ENCODE peak calls at places on chromosomes 2 and 18, in seven cellular contexts. One of them, this sample, is unnamed.

GRCh38 chr2:197383825-197384224 is 51.0 kb downstream of the SF3B1 start:
- DNase-seq in body of pancreas: no peak
- DNase-seq in pancreas: no peak
- DNase-seq in effector memory CD4-positive, alpha-beta T cell: no peak
- DNase-seq in thoracic aorta: no peak
- DNase-seq in cardiac muscle cell: no peak
- DNase-seq in heart right ventricle: no peak
- DNase-seq in this sample: no peak

GRCh38 chr18:13379930-13380665 is 161.5 kb downstream of the LDLRAD4 start:
- DNase-seq in body of pancreas: no peak
- DNase-seq in pancreas: no peak
- DNase-seq in effector memory CD4-positive, alpha-beta T cell: no peak
- DNase-seq in thoracic aorta: no peak
- DNase-seq in cardiac muscle cell: no peak
- DNase-seq in heart right ventricle: no peak
- DNase-seq in this sample: no peak

GRCh38 chr18:70598406-70598805 is 309.6 kb downstream of the SOCS6 start:
- DNase-seq in body of pancreas: no peak
- DNase-seq in pancreas: no peak
- DNase-seq in effector memory CD4-positive, alpha-beta T cell: no peak
- DNase-seq in thoracic aorta: no peak
- DNase-seq in cardiac muscle cell: no peak
- DNase-seq in heart right ventricle: no peak
- DNase-seq in this sample: no peak

GRCh38 chr2:9752441-9753275 is 90.6 kb upstream of the TAF1B start:
- DNase-seq in body of pancreas: no peak
- DNase-seq in pancreas: no peak
- DNase-seq in effector memory CD4-positive, alpha-beta T cell: peak; percentile 80
- DNase-seq in thoracic aorta: peak; percentile 31
- DNase-seq in cardiac muscle cell: peak; percentile 33
- DNase-seq in heart right ventricle: no peak
- DNase-seq in this sample: peak; percentile 85

GRCh38 chr2:216850665-216851327 is 9.1 kb downstream of the TNP1 start:
- DNase-seq in body of pancreas: no peak
- DNase-seq in pancreas: no peak
- DNase-seq in effector memory CD4-positive, alpha-beta T cell: no peak
- DNase-seq in thoracic aorta: no peak
- DNase-seq in cardiac muscle cell: no peak
- DNase-seq in heart right ventricle: no peak
- DNase-seq in this sample: no peak

GRCh38 chr2:241811952-241812729 is 3.1 kb downstream of the NEU4 start:
- DNase-seq in body of pancreas: no peak
- DNase-seq in pancreas: no peak
- DNase-seq in effector memory CD4-positive, alpha-beta T cell: no peak
- DNase-seq in thoracic aorta: no peak
- DNase-seq in cardiac muscle cell: no peak
- DNase-seq in heart right ventricle: no peak
- DNase-seq in this sample: no peak

GRCh38 chr2:15747172-15747550 is 155.5 kb downstream of the DDX1 start:
- DNase-seq in body of pancreas: no peak
- DNase-seq in pancreas: no peak
- DNase-seq in effector memory CD4-positive, alpha-beta T cell: no peak
- DNase-seq in thoracic aorta: no peak
- DNase-seq in cardiac muscle cell: no peak
- DNase-seq in heart right ventricle: no peak
- DNase-seq in this sample: no peak

GRCh38 chr2:120330946-120331822 is 14.8 kb upstream of the INHBB start:
- DNase-seq in body of pancreas: no peak
- DNase-seq in pancreas: no peak
- DNase-seq in effector memory CD4-positive, alpha-beta T cell: no peak
- DNase-seq in thoracic aorta: no peak
- DNase-seq in cardiac muscle cell: no peak
- DNase-seq in heart right ventricle: no peak
- DNase-seq in this sample: no peak

GRCh38 chr2:212364586-212364985 is 174.0 kb downstream of the ERBB4 start:
- DNase-seq in body of pancreas: no peak
- DNase-seq in pancreas: no peak
- DNase-seq in effector memory CD4-positive, alpha-beta T cell: no peak
- DNase-seq in thoracic aorta: no peak
- DNase-seq in cardiac muscle cell: peak; percentile 3
- DNase-seq in heart right ventricle: no peak
- DNase-seq in this sample: no peak

GRCh38 chr2:153870308-153870707 is 1.4 kb upstream of the GALNT13 start:
- DNase-seq in body of pancreas: no peak
- DNase-seq in pancreas: no peak
- DNase-seq in effector memory CD4-positive, alpha-beta T cell: no peak
- DNase-seq in thoracic aorta: no peak
- DNase-seq in cardiac muscle cell: no peak
- DNase-seq in heart right ventricle: no peak
- DNase-seq in this sample: no peak

GRCh38 chr2:113060396-113060795 is 1.4 kb downstream of the IL36RN start:
- DNase-seq in body of pancreas: no peak
- DNase-seq in pancreas: no peak
- DNase-seq in effector memory CD4-positive, alpha-beta T cell: no peak
- DNase-seq in thoracic aorta: no peak
- DNase-seq in cardiac muscle cell: peak; percentile 17
- DNase-seq in heart right ventricle: no peak
- DNase-seq in this sample: no peak

GRCh38 chr2:233443511-233444183 is 89.4 kb downstream of the DGKD start:
- DNase-seq in body of pancreas: peak; percentile 88
- DNase-seq in pancreas: peak; percentile 63
- DNase-seq in effector memory CD4-positive, alpha-beta T cell: peak; percentile 59
- DNase-seq in thoracic aorta: peak; percentile 33
- DNase-seq in cardiac muscle cell: peak; percentile 88
- DNase-seq in heart right ventricle: peak; percentile 84
- DNase-seq in this sample: peak; percentile 89

GRCh38 chr18:61847164-61847791 is 45.5 kb downstream of the RNF152 start:
- DNase-seq in body of pancreas: no peak
- DNase-seq in pancreas: no peak
- DNase-seq in effector memory CD4-positive, alpha-beta T cell: no peak
- DNase-seq in thoracic aorta: no peak
- DNase-seq in cardiac muscle cell: no peak
- DNase-seq in heart right ventricle: no peak
- DNase-seq in this sample: no peak

GRCh38 chr18:10475633-10476388 is 21.4 kb downstream of the APCDD1 start:
- DNase-seq in body of pancreas: no peak
- DNase-seq in pancreas: no peak
- DNase-seq in effector memory CD4-positive, alpha-beta T cell: no peak
- DNase-seq in thoracic aorta: no peak
- DNase-seq in cardiac muscle cell: no peak
- DNase-seq in heart right ventricle: no peak
- DNase-seq in this sample: no peak

GRCh38 chr18:79508565-79509535 is 113.1 kb downstream of the NFATC1 start:
- DNase-seq in body of pancreas: peak; percentile 10
- DNase-seq in pancreas: no peak
- DNase-seq in effector memory CD4-positive, alpha-beta T cell: no peak
- DNase-seq in thoracic aorta: no peak
- DNase-seq in cardiac muscle cell: no peak
- DNase-seq in heart right ventricle: no peak
- DNase-seq in this sample: no peak

GRCh38 chr2:43097650-43098049 is 128.8 kb downstream of the ZFP36L2 start:
- DNase-seq in body of pancreas: no peak
- DNase-seq in pancreas: no peak
- DNase-seq in effector memory CD4-positive, alpha-beta T cell: no peak
- DNase-seq in thoracic aorta: no peak
- DNase-seq in cardiac muscle cell: no peak
- DNase-seq in heart right ventricle: no peak
- DNase-seq in this sample: no peak

GRCh38 chr2:6773694-6774044 is 92.0 kb downstream of the CMPK2 start:
- DNase-seq in body of pancreas: no peak
- DNase-seq in pancreas: no peak
- DNase-seq in effector memory CD4-positive, alpha-beta T cell: no peak
- DNase-seq in thoracic aorta: no peak
- DNase-seq in cardiac muscle cell: no peak
- DNase-seq in heart right ventricle: no peak
- DNase-seq in this sample: no peak

GRCh38 chr2:6776125-6776524 is 89.6 kb downstream of the CMPK2 start:
- DNase-seq in body of pancreas: no peak
- DNase-seq in pancreas: no peak
- DNase-seq in effector memory CD4-positive, alpha-beta T cell: no peak
- DNase-seq in thoracic aorta: no peak
- DNase-seq in cardiac muscle cell: no peak
- DNase-seq in heart right ventricle: no peak
- DNase-seq in this sample: no peak

GRCh38 chr2:6771539-6772365 is 94.0 kb downstream of the CMPK2 start:
- DNase-seq in body of pancreas: no peak
- DNase-seq in pancreas: no peak
- DNase-seq in effector memory CD4-positive, alpha-beta T cell: no peak
- DNase-seq in thoracic aorta: no peak
- DNase-seq in cardiac muscle cell: no peak
- DNase-seq in heart right ventricle: no peak
- DNase-seq in this sample: no peak

GRCh38 chr2:6772366-6772710 is 93.4 kb downstream of the CMPK2 start:
- DNase-seq in body of pancreas: no peak
- DNase-seq in pancreas: no peak
- DNase-seq in effector memory CD4-positive, alpha-beta T cell: no peak
- DNase-seq in thoracic aorta: no peak
- DNase-seq in cardiac muscle cell: no peak
- DNase-seq in heart right ventricle: no peak
- DNase-seq in this sample: no peak

GRCh38 chr2:6773007-6773693 is 92.6 kb downstream of the CMPK2 start:
- DNase-seq in body of pancreas: peak; percentile 65
- DNase-seq in pancreas: peak; percentile 20
- DNase-seq in effector memory CD4-positive, alpha-beta T cell: peak; percentile 27
- DNase-seq in thoracic aorta: no peak
- DNase-seq in cardiac muscle cell: peak; percentile 27
- DNase-seq in heart right ventricle: peak; percentile 38
- DNase-seq in this sample: peak; percentile 71
- H3K4me3 ChIP-seq in body of pancreas: no peak overlapping the region
- H3K4me3 ChIP-seq in pancreas: no peak overlapping the region
- H3K4me3 ChIP-seq in effector memory CD4-positive, alpha-beta T cell: no peak overlapping the region
- H3K4me3 ChIP-seq in thoracic aorta: no peak overlapping the region
- H3K4me3 ChIP-seq in cardiac muscle cell: no peak overlapping the region
- H3K4me3 ChIP-seq in heart right ventricle: peak overlapping the region; percentile 36
- H3K4me3 ChIP-seq in this sample: no peak overlapping the region

GRCh38 chr18:48897531-48897930 is 53.2 kb downstream of the SMAD7 start:
- DNase-seq in body of pancreas: no peak
- DNase-seq in pancreas: no peak
- DNase-seq in effector memory CD4-positive, alpha-beta T cell: no peak
- DNase-seq in thoracic aorta: no peak
- DNase-seq in cardiac muscle cell: peak; percentile 43
- DNase-seq in heart right ventricle: no peak
- DNase-seq in this sample: no peak
- H3K27ac ChIP-seq in body of pancreas: no peak overlapping the region
- H3K27ac ChIP-seq in pancreas: no peak overlapping the region
- H3K27ac ChIP-seq in effector memory CD4-positive, alpha-beta T cell: no peak overlapping the region
- H3K27ac ChIP-seq in thoracic aorta: peak overlapping the region; percentile 71
- H3K27ac ChIP-seq in cardiac muscle cell: peak overlapping the region; percentile 50
- H3K27ac ChIP-seq in heart right ventricle: peak overlapping the region; percentile 81
- H3K27ac ChIP-seq in this sample: no peak overlapping the region

GRCh38 chr2:117814417-117815264 is at the start of gene DDX18:
- DNase-seq in body of pancreas: peak; percentile 98
- DNase-seq in pancreas: peak; percentile 96
- DNase-seq in effector memory CD4-positive, alpha-beta T cell: peak; percentile 97
- DNase-seq in thoracic aorta: peak; percentile 84
- DNase-seq in cardiac muscle cell: peak; percentile 99
- DNase-seq in heart right ventricle: peak; percentile 98
- DNase-seq in this sample: peak; percentile 99
- H3K36me3 ChIP-seq in body of pancreas: peaks cover 7% of the 10 kb centered on the region
- H3K36me3 ChIP-seq in pancreas: peaks cover 4% of the 10 kb centered on the region
- H3K36me3 ChIP-seq in effector memory CD4-positive, alpha-beta T cell: peaks cover 26% of the 10 kb centered on the region
- H3K36me3 ChIP-seq in thoracic aorta: peaks cover 8% of the 10 kb centered on the region
- H3K36me3 ChIP-seq in cardiac muscle cell: peaks cover 20% of the 10 kb centered on the region
- H3K36me3 ChIP-seq in heart right ventricle: peaks cover 25% of the 10 kb centered on the region
- H3K36me3 ChIP-seq in this sample: peaks cover 13% of the 10 kb centered on the region

GRCh38 chr18:68215931-68216330 is 499.0 kb downstream of the TMX3 start:
- DNase-seq in body of pancreas: no peak
- DNase-seq in pancreas: no peak
- DNase-seq in effector memory CD4-positive, alpha-beta T cell: no peak
- DNase-seq in thoracic aorta: no peak
- DNase-seq in cardiac muscle cell: peak; percentile 25
- DNase-seq in heart right ventricle: no peak
- DNase-seq in this sample: no peak

GRCh38 chr18:68219274-68219673 is 495.6 kb downstream of the TMX3 start:
- DNase-seq in body of pancreas: no peak
- DNase-seq in pancreas: no peak
- DNase-seq in effector memory CD4-positive, alpha-beta T cell: no peak
- DNase-seq in thoracic aorta: no peak
- DNase-seq in cardiac muscle cell: no peak
- DNase-seq in heart right ventricle: no peak
- DNase-seq in this sample: no peak

GRCh38 chr18:68220458-68220857 is 494.4 kb downstream of the TMX3 start:
- DNase-seq in body of pancreas: no peak
- DNase-seq in pancreas: no peak
- DNase-seq in effector memory CD4-positive, alpha-beta T cell: no peak
- DNase-seq in thoracic aorta: no peak
- DNase-seq in cardiac muscle cell: no peak
- DNase-seq in heart right ventricle: no peak
- DNase-seq in this sample: no peak

GRCh38 chr18:68219867-68220266 is 495.0 kb downstream of the TMX3 start:
- DNase-seq in body of pancreas: no peak
- DNase-seq in pancreas: no peak
- DNase-seq in effector memory CD4-positive, alpha-beta T cell: no peak
- DNase-seq in thoracic aorta: no peak
- DNase-seq in cardiac muscle cell: peak; percentile 48
- DNase-seq in heart right ventricle: no peak
- DNase-seq in this sample: no peak

DNA sequence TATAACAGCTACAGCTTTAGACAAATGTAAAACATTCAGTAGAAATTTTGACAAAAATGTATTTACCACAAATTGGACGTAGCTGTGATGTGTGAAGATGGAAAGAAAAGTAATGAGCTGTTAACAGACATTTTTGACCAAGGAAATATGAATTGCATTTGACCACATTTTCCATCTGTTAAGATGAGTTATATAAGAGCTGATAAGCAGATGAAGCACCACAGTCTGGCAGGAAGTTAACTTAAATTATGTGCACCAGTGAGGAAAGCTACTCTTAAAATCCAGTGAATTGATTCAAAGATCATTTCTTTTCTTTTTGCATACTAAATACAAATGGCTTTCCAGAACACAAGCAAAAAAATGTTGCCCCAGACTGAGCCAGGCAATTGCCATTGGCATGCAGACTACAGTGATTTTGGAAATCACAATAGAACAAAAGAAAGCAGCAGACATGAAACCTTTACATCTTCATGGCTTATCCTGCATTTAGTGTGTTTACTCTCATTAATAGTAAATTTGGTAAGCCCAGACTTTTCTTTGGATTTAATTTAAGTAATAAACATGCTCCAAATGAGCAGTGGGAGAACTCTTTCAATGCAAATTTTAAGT is 493.7 kb downstream of the TMX3 start:
- DNase-seq in body of pancreas: no peak
- DNase-seq in pancreas: no peak
- DNase-seq in effector memory CD4-positive, alpha-beta T cell: no peak
- DNase-seq in thoracic aorta: no peak
- DNase-seq in cardiac muscle cell: peak; percentile 7
- DNase-seq in heart right ventricle: no peak
- DNase-seq in this sample: no peak
- H3K4me3 ChIP-seq in body of pancreas: no peak overlapping the region
- H3K4me3 ChIP-seq in pancreas: no peak overlapping the region
- H3K4me3 ChIP-seq in effector memory CD4-positive, alpha-beta T cell: no peak overlapping the region
- H3K4me3 ChIP-seq in thoracic aorta: no peak overlapping the region
- H3K4me3 ChIP-seq in cardiac muscle cell: no peak overlapping the region
- H3K4me3 ChIP-seq in heart right ventricle: no peak overlapping the region
- H3K4me3 ChIP-seq in this sample: no peak overlapping the region

GRCh38 chr2:190637331-190637734 is 11.6 kb upstream of the NAB1 start:
- DNase-seq in body of pancreas: no peak
- DNase-seq in pancreas: no peak
- DNase-seq in effector memory CD4-positive, alpha-beta T cell: no peak
- DNase-seq in thoracic aorta: no peak
- DNase-seq in cardiac muscle cell: peak; percentile 72
- DNase-seq in heart right ventricle: no peak
- DNase-seq in this sample: no peak
- H3K27ac ChIP-seq in body of pancreas: no peak overlapping the region
- H3K27ac ChIP-seq in pancreas: no peak overlapping the region
- H3K27ac ChIP-seq in effector memory CD4-positive, alpha-beta T cell: no peak overlapping the region
- H3K27ac ChIP-seq in thoracic aorta: peak overlapping the region; percentile 72
- H3K27ac ChIP-seq in cardiac muscle cell: peak overlapping the region; percentile 46
- H3K27ac ChIP-seq in heart right ventricle: peak overlapping the region; percentile 37
- H3K27ac ChIP-seq in this sample: no peak overlapping the region

GRCh38 chr18:48816554-48816953 is 134.2 kb downstream of the SMAD7 start:
- DNase-seq in body of pancreas: no peak
- DNase-seq in pancreas: no peak
- DNase-seq in effector memory CD4-positive, alpha-beta T cell: no peak
- DNase-seq in thoracic aorta: no peak
- DNase-seq in cardiac muscle cell: no peak
- DNase-seq in heart right ventricle: no peak
- DNase-seq in this sample: no peak
- H3K36me3 ChIP-seq in body of pancreas: peaks cover 2% of the 10 kb centered on the region
- H3K36me3 ChIP-seq in pancreas: no peaks in the 10 kb centered on the region
- H3K36me3 ChIP-seq in effector memory CD4-positive, alpha-beta T cell: no peaks in the 10 kb centered on the region
- H3K36me3 ChIP-seq in thoracic aorta: peaks cover 8% of the 10 kb centered on the region
- H3K36me3 ChIP-seq in cardiac muscle cell: no peaks in the 10 kb centered on the region
- H3K36me3 ChIP-seq in heart right ventricle: peaks cover 21% of the 10 kb centered on the region
- H3K36me3 ChIP-seq in this sample: no peaks in the 10 kb centered on the region